ENCODE peak calls at places on chromosomes 16 and 17, in nine cellular contexts. One of them, this sample, is unnamed. For H3K4me1, the result is how much of the 10 kb centered on the place peaks cover.

GRCh38 chr17:66830451-66830850 is 4.5 kb upstream of the CACNG5 start:
- DNase-seq in sigmoid colon: peak
- DNase-seq in upper lobe of left lung: no peak
- DNase-seq in CD8-positive, alpha-beta T cell: no peak
- DNase-seq in mammary epithelial cell: no peak
- DNase-seq in neural progenitor cell: peak
- DNase-seq in iPS DF 6.9: no peak
- DNase-seq in cardiac muscle cell: no peak
- DNase-seq in SK-N-SH: no peak
- DNase-seq in this sample: no peak

GRCh38 chr16:8194795-8195194 is 395.5 kb downstream of the TMEM114 start:
- DNase-seq in CD8-positive, alpha-beta T cell: no peak
- DNase-seq in mammary epithelial cell: no peak
- DNase-seq in neural progenitor cell: peak
- DNase-seq in upper lobe of left lung: no peak
- DNase-seq in sigmoid colon: no peak
- DNase-seq in iPS DF 6.9: no peak
- DNase-seq in cardiac muscle cell: no peak
- DNase-seq in SK-N-SH: peak
- DNase-seq in this sample: no peak

GRCh38 chr17:4903051-4903818 is at the start of gene CHRNE:
- DNase-seq in mammary epithelial cell: peak
- DNase-seq in iPS DF 6.9: no peak
- DNase-seq in cardiac muscle cell: peak
- DNase-seq in neural progenitor cell: peak
- DNase-seq in sigmoid colon: peak
- DNase-seq in SK-N-SH: peak
- DNase-seq in CD8-positive, alpha-beta T cell: peak
- DNase-seq in upper lobe of left lung: peak
- DNase-seq in this sample: peak

GRCh38 chr16:25922438-25922837 is 230.7 kb downstream of the HS3ST4 start:
- DNase-seq in cardiac muscle cell: no peak
- DNase-seq in iPS DF 6.9: no peak
- DNase-seq in neural progenitor cell: no peak
- DNase-seq in CD8-positive, alpha-beta T cell: no peak
- DNase-seq in SK-N-SH: no peak
- DNase-seq in upper lobe of left lung: no peak
- DNase-seq in sigmoid colon: no peak
- DNase-seq in mammary epithelial cell: no peak
- DNase-seq in this sample: no peak

GRCh38 chr17:77354721-77355455 is 214.1 kb downstream of the SEC14L1 start:
- DNase-seq in CD8-positive, alpha-beta T cell: no peak
- DNase-seq in cardiac muscle cell: no peak
- DNase-seq in sigmoid colon: peak
- DNase-seq in neural progenitor cell: no peak
- DNase-seq in iPS DF 6.9: no peak
- DNase-seq in upper lobe of left lung: peak
- DNase-seq in mammary epithelial cell: peak
- DNase-seq in SK-N-SH: peak
- DNase-seq in this sample: peak

GRCh38 chr16:75763250-75763649 is 37.0 kb upstream of the CPHXL start:
- DNase-seq in sigmoid colon: no peak
- DNase-seq in cardiac muscle cell: no peak
- DNase-seq in mammary epithelial cell: no peak
- DNase-seq in upper lobe of left lung: no peak
- DNase-seq in iPS DF 6.9: no peak
- DNase-seq in SK-N-SH: no peak
- DNase-seq in CD8-positive, alpha-beta T cell: no peak
- DNase-seq in neural progenitor cell: no peak
- DNase-seq in this sample: no peak

GRCh38 chr17:69735285-69735684 is 320.8 kb downstream of the MAP2K6 start:
- DNase-seq in CD8-positive, alpha-beta T cell: no peak
- DNase-seq in neural progenitor cell: no peak
- DNase-seq in mammary epithelial cell: no peak
- DNase-seq in sigmoid colon: no peak
- DNase-seq in upper lobe of left lung: no peak
- DNase-seq in SK-N-SH: no peak
- DNase-seq in iPS DF 6.9: no peak
- DNase-seq in cardiac muscle cell: no peak
- DNase-seq in this sample: no peak

GRCh38 chr17:75081611-75082540 is 5.9 kb upstream of the SLC16A5 start:
- DNase-seq in sigmoid colon: no peak
- DNase-seq in CD8-positive, alpha-beta T cell: no peak
- DNase-seq in upper lobe of left lung: no peak
- DNase-seq in mammary epithelial cell: no peak
- DNase-seq in iPS DF 6.9: no peak
- DNase-seq in cardiac muscle cell: no peak
- DNase-seq in neural progenitor cell: no peak
- DNase-seq in SK-N-SH: no peak
- DNase-seq in this sample: no peak

GRCh38 chr17:15651001-15651582 is 31.6 kb upstream of the FBXW10B start:
- DNase-seq in mammary epithelial cell: no peak
- DNase-seq in CD8-positive, alpha-beta T cell: no peak
- DNase-seq in iPS DF 6.9: no peak
- DNase-seq in sigmoid colon: peak
- DNase-seq in upper lobe of left lung: no peak
- DNase-seq in cardiac muscle cell: no peak
- DNase-seq in SK-N-SH: peak
- DNase-seq in neural progenitor cell: no peak
- DNase-seq in this sample: no peak

GRCh38 chr17:1365445-1366039 is 34.5 kb downstream of the YWHAE start:
- DNase-seq in SK-N-SH: peak
- DNase-seq in sigmoid colon: peak
- DNase-seq in cardiac muscle cell: peak
- DNase-seq in mammary epithelial cell: peak
- DNase-seq in CD8-positive, alpha-beta T cell: peak
- DNase-seq in neural progenitor cell: peak
- DNase-seq in iPS DF 6.9: peak
- DNase-seq in upper lobe of left lung: peak
- DNase-seq in this sample: peak

GRCh38 chr17:44002141-44002848 is 2.1 kb upstream of the NAGS start:
- DNase-seq in mammary epithelial cell: peak
- DNase-seq in neural progenitor cell: no peak
- DNase-seq in cardiac muscle cell: no peak
- DNase-seq in sigmoid colon: no peak
- DNase-seq in CD8-positive, alpha-beta T cell: no peak
- DNase-seq in iPS DF 6.9: no peak
- DNase-seq in SK-N-SH: no peak
- DNase-seq in upper lobe of left lung: no peak
- DNase-seq in this sample: no peak

GRCh38 chr16:58733248-58733670 is 857 bp downstream of the GOT2 start:
- DNase-seq in CD8-positive, alpha-beta T cell: no peak
- DNase-seq in neural progenitor cell: no peak
- DNase-seq in cardiac muscle cell: no peak
- DNase-seq in SK-N-SH: peak
- DNase-seq in mammary epithelial cell: no peak
- DNase-seq in iPS DF 6.9: no peak
- DNase-seq in sigmoid colon: no peak
- DNase-seq in upper lobe of left lung: no peak
- DNase-seq in this sample: no peak

DNA sequence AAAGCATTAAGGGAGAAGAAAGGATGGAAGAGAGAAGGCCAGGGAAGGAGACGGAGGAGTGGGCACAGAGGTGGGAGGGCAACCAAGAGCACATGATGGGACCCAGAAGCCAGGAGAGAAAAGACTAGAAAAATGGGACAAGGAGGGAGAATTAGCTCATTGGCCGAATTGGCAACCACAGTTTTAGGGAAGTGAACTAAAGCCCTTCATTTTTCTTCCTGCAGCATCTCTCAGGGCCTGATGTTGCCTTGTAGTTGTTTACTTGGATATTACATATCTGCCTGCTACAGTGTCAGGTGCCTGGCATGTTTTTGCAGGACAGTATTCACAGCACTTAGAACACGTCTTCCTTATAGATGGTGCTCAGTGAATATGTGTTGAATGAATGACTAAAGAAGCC is 19.0 kb downstream of the EMP2 start:
- DNase-seq in CD8-positive, alpha-beta T cell: no peak
- DNase-seq in neural progenitor cell: no peak
- DNase-seq in mammary epithelial cell: no peak
- DNase-seq in iPS DF 6.9: no peak
- DNase-seq in cardiac muscle cell: no peak
- DNase-seq in sigmoid colon: no peak
- DNase-seq in SK-N-SH: no peak
- DNase-seq in upper lobe of left lung: no peak
- DNase-seq in this sample: no peak
- H3K4me1 ChIP-seq in CD8-positive, alpha-beta T cell: under half
- H3K4me1 ChIP-seq in neural progenitor cell: under half
- H3K4me1 ChIP-seq in mammary epithelial cell: under half
- H3K4me1 ChIP-seq in iPS DF 6.9: under half
- H3K4me1 ChIP-seq in cardiac muscle cell: under half
- H3K4me1 ChIP-seq in sigmoid colon: half or more
- H3K4me1 ChIP-seq in SK-N-SH: under half
- H3K4me1 ChIP-seq in upper lobe of left lung: half or more
- H3K4me1 ChIP-seq in this sample: half or more

GRCh38 chr17:80192268-80192667 is 22.4 kb downstream of the CARD14 start:
- DNase-seq in upper lobe of left lung: peak
- DNase-seq in sigmoid colon: no peak
- DNase-seq in SK-N-SH: no peak
- DNase-seq in iPS DF 6.9: no peak
- DNase-seq in neural progenitor cell: no peak
- DNase-seq in cardiac muscle cell: no peak
- DNase-seq in mammary epithelial cell: peak
- DNase-seq in CD8-positive, alpha-beta T cell: no peak
- DNase-seq in this sample: peak
- H3K4me3 ChIP-seq in upper lobe of left lung: no peak
- H3K4me3 ChIP-seq in sigmoid colon: no peak
- H3K4me3 ChIP-seq in SK-N-SH: no peak
- H3K4me3 ChIP-seq in iPS DF 6.9: no peak
- H3K4me3 ChIP-seq in neural progenitor cell: no peak
- H3K4me3 ChIP-seq in cardiac muscle cell: no peak
- H3K4me3 ChIP-seq in mammary epithelial cell: no peak
- H3K4me3 ChIP-seq in CD8-positive, alpha-beta T cell: no peak
- H3K4me3 ChIP-seq in this sample: no peak

GRCh38 chr16:89436362-89436761 is 54.0 kb downstream of the ANKRD11 start:
- DNase-seq in neural progenitor cell: no peak
- DNase-seq in CD8-positive, alpha-beta T cell: no peak
- DNase-seq in sigmoid colon: no peak
- DNase-seq in upper lobe of left lung: peak
- DNase-seq in SK-N-SH: no peak
- DNase-seq in mammary epithelial cell: no peak
- DNase-seq in cardiac muscle cell: no peak
- DNase-seq in iPS DF 6.9: no peak
- DNase-seq in this sample: no peak
- H3K4me1 ChIP-seq in neural progenitor cell: under half
- H3K4me1 ChIP-seq in CD8-positive, alpha-beta T cell: half or more
- H3K4me1 ChIP-seq in sigmoid colon: half or more
- H3K4me1 ChIP-seq in upper lobe of left lung: half or more
- H3K4me1 ChIP-seq in SK-N-SH: under half
- H3K4me1 ChIP-seq in mammary epithelial cell: under half
- H3K4me1 ChIP-seq in cardiac muscle cell: under half
- H3K4me1 ChIP-seq in iPS DF 6.9: under half
- H3K4me1 ChIP-seq in this sample: half or more

GRCh38 chr17:8940866-8941471 is 24.5 kb downstream of the PIK3R5 start:
- DNase-seq in CD8-positive, alpha-beta T cell: no peak
- DNase-seq in cardiac muscle cell: no peak
- DNase-seq in iPS DF 6.9: no peak
- DNase-seq in mammary epithelial cell: no peak
- DNase-seq in sigmoid colon: no peak
- DNase-seq in neural progenitor cell: no peak
- DNase-seq in SK-N-SH: no peak
- DNase-seq in upper lobe of left lung: no peak
- DNase-seq in this sample: no peak
- H3K4me3 ChIP-seq in CD8-positive, alpha-beta T cell: peak
- H3K4me3 ChIP-seq in cardiac muscle cell: no peak
- H3K4me3 ChIP-seq in iPS DF 6.9: no peak
- H3K4me3 ChIP-seq in mammary epithelial cell: no peak
- H3K4me3 ChIP-seq in sigmoid colon: no peak
- H3K4me3 ChIP-seq in neural progenitor cell: no peak
- H3K4me3 ChIP-seq in SK-N-SH: no peak
- H3K4me3 ChIP-seq in upper lobe of left lung: no peak
- H3K4me3 ChIP-seq in this sample: no peak

GRCh38 chr17:7438656-7439460 is 454 bp upstream of the FGF11 start:
- DNase-seq in neural progenitor cell: no peak
- DNase-seq in upper lobe of left lung: no peak
- DNase-seq in iPS DF 6.9: no peak
- DNase-seq in CD8-positive, alpha-beta T cell: no peak
- DNase-seq in cardiac muscle cell: no peak
- DNase-seq in mammary epithelial cell: no peak
- DNase-seq in SK-N-SH: no peak
- DNase-seq in sigmoid colon: no peak
- DNase-seq in this sample: no peak

GRCh38 chr17:7440823-7441174 is 1.5 kb downstream of the FGF11 start:
- DNase-seq in sigmoid colon: no peak
- DNase-seq in cardiac muscle cell: no peak
- DNase-seq in iPS DF 6.9: no peak
- DNase-seq in SK-N-SH: peak
- DNase-seq in neural progenitor cell: peak
- DNase-seq in CD8-positive, alpha-beta T cell: no peak
- DNase-seq in upper lobe of left lung: no peak
- DNase-seq in mammary epithelial cell: peak
- DNase-seq in this sample: no peak

GRCh38 chr17:7439462-7440112 is at the start of gene FGF11:
- DNase-seq in mammary epithelial cell: no peak
- DNase-seq in CD8-positive, alpha-beta T cell: no peak
- DNase-seq in iPS DF 6.9: no peak
- DNase-seq in sigmoid colon: no peak
- DNase-seq in upper lobe of left lung: no peak
- DNase-seq in SK-N-SH: peak
- DNase-seq in neural progenitor cell: peak
- DNase-seq in cardiac muscle cell: peak
- DNase-seq in this sample: no peak

GRCh38 chr17:7441202-7441705 is 1.9 kb downstream of the FGF11 start:
- DNase-seq in iPS DF 6.9: no peak
- DNase-seq in upper lobe of left lung: no peak
- DNase-seq in sigmoid colon: no peak
- DNase-seq in CD8-positive, alpha-beta T cell: no peak
- DNase-seq in SK-N-SH: no peak
- DNase-seq in cardiac muscle cell: no peak
- DNase-seq in neural progenitor cell: no peak
- DNase-seq in mammary epithelial cell: no peak
- DNase-seq in this sample: no peak

DNA sequence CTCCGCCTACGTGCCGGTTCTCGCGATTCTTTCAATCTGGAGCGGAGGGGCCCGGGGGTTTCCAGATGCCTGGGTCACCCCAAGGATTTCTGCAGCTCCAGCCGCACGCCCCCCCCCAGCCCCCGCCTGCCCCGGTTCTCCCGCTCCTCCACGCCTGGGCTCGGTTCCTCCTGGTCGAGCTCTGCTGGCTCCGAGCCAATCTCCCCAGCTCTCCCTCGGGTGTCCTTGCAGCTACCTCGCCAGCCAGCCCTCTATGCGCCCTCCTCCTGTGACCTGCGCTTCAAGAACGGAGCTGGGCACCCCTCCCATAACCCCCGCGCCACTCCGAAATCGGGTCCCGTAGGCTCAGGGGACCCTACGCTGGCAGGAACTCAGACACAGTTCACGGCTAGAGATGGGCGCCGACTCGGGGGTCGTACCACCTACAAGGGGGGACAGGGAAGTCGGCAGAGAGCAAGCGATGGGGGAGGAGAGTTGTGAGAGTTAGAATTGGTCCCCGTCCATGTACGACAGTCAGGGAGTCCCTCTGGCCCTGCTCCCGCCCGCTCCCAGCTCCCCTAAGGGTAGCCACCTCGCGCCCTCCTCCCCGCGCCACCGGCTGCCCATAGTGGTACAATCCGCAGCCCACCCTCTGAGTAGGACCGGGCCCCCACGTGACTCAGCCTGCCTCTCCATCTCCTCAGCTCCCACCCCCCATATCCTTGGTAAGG is 956 bp downstream of the FGF11 start:
- DNase-seq in iPS DF 6.9: no peak
- DNase-seq in cardiac muscle cell: peak
- DNase-seq in sigmoid colon: peak
- DNase-seq in mammary epithelial cell: peak
- DNase-seq in CD8-positive, alpha-beta T cell: no peak
- DNase-seq in upper lobe of left lung: peak
- DNase-seq in neural progenitor cell: peak
- DNase-seq in SK-N-SH: peak
- DNase-seq in this sample: peak
- H3K4me1 ChIP-seq in iPS DF 6.9: under half
- H3K4me1 ChIP-seq in cardiac muscle cell: under half
- H3K4me1 ChIP-seq in sigmoid colon: half or more
- H3K4me1 ChIP-seq in mammary epithelial cell: half or more
- H3K4me1 ChIP-seq in CD8-positive, alpha-beta T cell: half or more
- H3K4me1 ChIP-seq in upper lobe of left lung: half or more
- H3K4me1 ChIP-seq in neural progenitor cell: under half
- H3K4me1 ChIP-seq in SK-N-SH: under half
- H3K4me1 ChIP-seq in this sample: half or more